ENCODE peak calls at places on chromosomes 6 and 20, in six cellular contexts. O is Daoy, D is SK-N-DZ, E is GOT3, Y is NCI-H69, U is activated T-cell treated with anti-CD3 and anti-CD28 coated beads for 48 hours. W is an unnamed sample.

GRCh38 chr6:35698858-35699257 is 10.1 kb upstream of the FKBP5 start:
- DNase-seq in Y (no peak), U (no peak), O (no peak), D (no peak), E (no peak), W (no peak)

GRCh38 chr6:124028117-124028516 is 224.5 kb downstream of the NKAIN2 start:
- DNase-seq in D (no peak), E (no peak), Y (peak), U (no peak), O (no peak), W (no peak)

GRCh38 chr6:139457482-139457881 is 83.0 kb upstream of the CITED2 start:
- DNase-seq in D (no peak), O (no peak), U (no peak), Y (no peak), E (no peak), W (no peak)

GRCh38 chr20:25148181-25148981 is 47.1 kb upstream of the ENTPD6 start:
- DNase-seq in D (peak), Y (no peak), E (no peak), U (peak), O (no peak), W (peak)

GRCh38 chr20:12570371-12570770 is 438.4 kb upstream of the SPTLC3 start:
- DNase-seq in E (no peak), U (no peak), Y (peak), D (peak), O (peak), W (peak)

GRCh38 chr6:89145461-89145961 is 344 bp upstream of the PM20D2 start:
- DNase-seq in U (no peak), D (no peak), Y (peak), E (no peak), O (peak), W (peak)

GRCh38 chr6:37210313-37210898 is 40.5 kb downstream of the PIM1 start:
- DNase-seq in U (peak), E (peak), Y (peak), O (peak), D (peak), W (peak)

GRCh38 chr6:157682856-157683481 is 140.1 kb upstream of the SNX9 start:
- DNase-seq in D (no peak), O (no peak), Y (no peak), E (no peak), U (no peak), W (no peak)

GRCh38 chr6:44084231-44085014 is 42.8 kb downstream of the MRPL14 start:
- DNase-seq in O (peak), U (no peak), D (peak), Y (no peak), E (no peak), W (no peak)

GRCh38 chr6:51949451-51949850 is 138.0 kb downstream of the PKHD1 start:
- DNase-seq in O (no peak), D (no peak), E (no peak), U (no peak), Y (no peak), W (peak)

GRCh38 chr6:134446901-134447300 is 129.0 kb upstream of the SGK1 start:
- DNase-seq in O (no peak), Y (no peak), E (no peak), U (no peak), D (no peak), W (no peak)

GRCh38 chr6:169722362-169723199 is 1.7 kb downstream of the PHF10 start:
- DNase-seq in O (peak), U (peak), Y (peak), D (no peak), E (no peak), W (peak)

GRCh38 chr6:36684447-36684812 is 5.9 kb downstream of the CDKN1A start:
- DNase-seq in E (no peak), U (no peak), D (no peak), Y (no peak), O (no peak), W (no peak)